ENCODE peak calls at places on chromosomes 16 and 17, in five cellular contexts. N is EL, J is SK-N-SH, M is RCC 7860, Q is AG04450. G is an unnamed sample.

GRCh38 chr16:85917012-85917411 is 18.1 kb downstream of the IRF8 start:
- DNase-seq in N (no peak), J (no peak), M (no peak), Q (no peak), G (no peak)

GRCh38 chr16:70680495-70681381 is 5.1 kb downstream of the MTSS2 start:
- DNase-seq in N (no peak), J (no peak), M (no peak), Q (no peak), G (no peak)

GRCh38 chr17:44971776-44972483 is 3.8 kb upstream of the C1QL1 start:
- DNase-seq in N (peak; percentile 77), J (no peak), M (peak; percentile 74), Q (no peak), G (no peak)

GRCh38 chr16:85157813-85158701 is 45.8 kb upstream of the CIBAR2 start:
- DNase-seq in N (no peak), J (peak; percentile 79), M (no peak), Q (no peak), G (no peak)

GRCh38 chr17:27545562-27546229 is 85.3 kb upstream of the LGALS9 start:
- DNase-seq in N (no peak), J (no peak), M (no peak), Q (no peak), G (no peak)

GRCh38 chr16:70267516-70267915 is 15.8 kb upstream of the EXOSC6 start:
- DNase-seq in N (peak; percentile 53), J (peak; percentile 70), M (peak; percentile 24), Q (no peak), G (no peak)

GRCh38 chr16:10509534-10510025 is 70.8 kb downstream of the EMP2 start:
- DNase-seq in N (peak; percentile 69), J (peak; percentile 77), M (peak; percentile 73), Q (peak; percentile 65), G (no peak)

GRCh38 chr17:43448720-43449469 is 34.9 kb upstream of the DHX8 start:
- DNase-seq in N (no peak), J (no peak), M (no peak), Q (no peak), G (no peak)

GRCh38 chr16:30025574-30025973 is 2.6 kb downstream of the C16orf92 start:
- DNase-seq in N (no peak), J (no peak), M (no peak), Q (no peak), G (no peak)

GRCh38 chr17:9309216-9309615 is 266.4 kb downstream of the STX8 start:
- DNase-seq in N (no peak), J (no peak), M (no peak), Q (no peak), G (no peak)

GRCh38 chr16:3292604-3293003 is 9.3 kb downstream of the ZNF263 start:
- DNase-seq in N (peak; percentile 45), J (no peak), M (no peak), Q (no peak), G (no peak)

GRCh38 chr16:57474671-57475661 is 11.3 kb downstream of the DOK4 start:
- DNase-seq in N (no peak), J (no peak), M (no peak), Q (no peak), G (no peak)

GRCh38 chr16:67150833-67151396 is at the start of gene B3GNT9:
- DNase-seq in N (peak; percentile 80), J (peak; percentile 92), M (no peak), Q (peak; percentile 37), G (no peak)

GRCh38 chr16:81711609-81712329 is 67.3 kb upstream of the PLCG2 start:
- DNase-seq in N (peak; percentile 95), J (peak; percentile 41), M (peak; percentile 92), Q (peak; percentile 66), G (no peak)

GRCh38 chr16:80231118-80231515 is 309.7 kb upstream of the DYNLRB2 start:
- DNase-seq in N (no peak), J (no peak), M (no peak), Q (no peak), G (no peak)

GRCh38 chr16:67942200-67942509 is 1.8 kb downstream of the LCAT start:
- DNase-seq in N (peak; percentile 48), J (peak; percentile 85), M (no peak), Q (no peak), G (no peak)

GRCh38 chr16:4410335-4411075 is 5.9 kb downstream of the CORO7 start:
- DNase-seq in N (peak; percentile 90), J (peak; percentile 76), M (no peak), Q (peak; percentile 98), G (no peak)

GRCh38 chr17:30290696-30291570 is 811 bp downstream of the BLMH start:
- DNase-seq in N (peak; percentile 46), J (peak; percentile 64), M (peak; percentile 14), Q (no peak), G (peak; percentile 5)

GRCh38 chr17:42521036-42521435 is 15.0 kb upstream of the NAGLU start:
- DNase-seq in N (peak; percentile 37), J (no peak), M (peak; percentile 64), Q (no peak), G (no peak)

GRCh38 chr17:2396568-2397246 is 4.2 kb downstream of the MNT start:
- DNase-seq in N (peak; percentile 100), J (peak; percentile 81), M (peak; percentile 90), Q (peak; percentile 96), G (peak; percentile 24)

GRCh38 chr16:59540621-59541020 is 806.5 kb upstream of the GOT2 start:
- DNase-seq in N (peak; percentile 8), J (no peak), M (peak; percentile 44), Q (no peak), G (no peak)

GRCh38 chr16:53053967-53054669 is 673 bp upstream of the CHD9 start:
- DNase-seq in N (no peak), J (peak; percentile 50), M (no peak), Q (no peak), G (no peak)

GRCh38 chr17:28746611-28747045 is 2.8 kb downstream of the TRAF4 start:
- DNase-seq in N (no peak), J (no peak), M (no peak), Q (no peak), G (no peak)

GRCh38 chr16:85329059-85329812 is 217.0 kb upstream of the CIBAR2 start:
- DNase-seq in N (no peak), J (peak; percentile 73), M (no peak), Q (no peak), G (no peak)

GRCh38 chr16:90020838-90021382 is 1.7 kb upstream of the DBNDD1 start:
- DNase-seq in N (peak; percentile 62), J (peak; percentile 66), M (no peak), Q (peak; percentile 15), G (no peak)

GRCh38 chr17:67576471-67576870 is 141.3 kb upstream of the NOL11 start:
- DNase-seq in N (no peak), J (no peak), M (no peak), Q (no peak), G (no peak)

GRCh38 chr17:43211123-43211479 is 574 bp upstream of the TMEM106A start:
- DNase-seq in N (no peak), J (no peak), M (no peak), Q (no peak), G (no peak)

GRCh38 chr16:88649924-88650748 is 717 bp downstream of the CYBA start:
- DNase-seq in N (no peak), J (peak; percentile 71), M (peak; percentile 37), Q (no peak), G (no peak)

GRCh38 chr16:84177740-84178070 is 9.2 kb downstream of the TAF1C start:
- DNase-seq in N (peak; percentile 36), J (no peak), M (peak; percentile 5), Q (peak; percentile 23), G (no peak)

GRCh38 chr16:85199069-85199725 is 86.9 kb upstream of the CIBAR2 start:
- DNase-seq in N (peak; percentile 56), J (no peak), M (no peak), Q (no peak), G (no peak)

GRCh38 chr17:82808921-82809905 is 30.6 kb downstream of the ZNF750 start:
- DNase-seq in N (no peak), J (no peak), M (no peak), Q (no peak), G (no peak)

GRCh38 chr16:24978370-24978914 is 36.7 kb downstream of the ARHGAP17 start:
- DNase-seq in N (no peak), J (no peak), M (no peak), Q (no peak), G (no peak)

GRCh38 chr17:56532926-56533325 is 60.6 kb upstream of the NOG start:
- DNase-seq in N (no peak), J (no peak), M (no peak), Q (no peak), G (no peak)

GRCh38 chr16:79977974-79978836 is 377.7 kb upstream of the MAF start:
- DNase-seq in N (no peak), J (no peak), M (no peak), Q (no peak), G (no peak)

G was measured in activated T-helper 1 cell treated with anti-CD3 and anti-CD28 coated beads, Interleukin-2, amount 50 U/mL, for 16 hours.